ENCODE peak calls at places on chromosomes 4 and X, in six cellular contexts. Q, C, J, W, F and A are unnamed samples.
A peak's percentile ranks its signal among the peaks of the same experiment; 100 is the strongest.

GRCh38 chrX:63283331-63283730 is 67.8 kb downstream of the SPIN4 start:
- DNase-seq in W (no peak), J (no peak), C (no peak), F (no peak), Q (no peak), A (no peak)

GRCh38 chr4:10173039-10173753 is 56.6 kb upstream of the WDR1 start:
- DNase-seq in F (no peak), W (no peak), Q (no peak), C (no peak), J (no peak), A (no peak)

GRCh38 chr4:70538869-70539268 is 20.5 kb downstream of the AMTN start:
- DNase-seq in C (no peak), J (no peak), Q (no peak), F (no peak), W (no peak), A (no peak)

GRCh38 chr4:2570551-2571222 is 34.2 kb downstream of the FAM193A start:
- DNase-seq in C (no peak), W (no peak), F (peak; percentile 22), J (no peak), Q (no peak), A (no peak)

GRCh38 chrX:6446588-6446987 is 88.3 kb downstream of the VCX3A start:
- DNase-seq in C (no peak), F (no peak), Q (no peak), W (no peak), J (no peak), A (no peak)

GRCh38 chrX:78957049-78957767 is 12.0 kb downstream of the P2RY10 start:
- DNase-seq in J (no peak), W (no peak), C (no peak), Q (no peak), F (no peak), A (no peak)

GRCh38 chr4:62051332-62051731 is 851.2 kb downstream of the ADGRL3 start:
- DNase-seq in C (no peak), Q (no peak), J (no peak), W (no peak), F (no peak), A (no peak)

GRCh38 chr4:175277816-175278215 is 359.7 kb downstream of the ADAM29 start:
- DNase-seq in F (no peak), Q (no peak), C (no peak), J (peak; percentile 42), W (no peak), A (no peak)

GRCh38 chr4:74546020-74546419 is 101.1 kb downstream of the AREG start:
- DNase-seq in J (no peak), F (no peak), Q (no peak), W (no peak), C (no peak), A (no peak)

GRCh38 chr4:168978001-168978700 is 31.9 kb downstream of the CBR4 start:
- DNase-seq in W (no peak), Q (no peak), F (no peak), C (no peak), J (no peak), A (no peak)

GRCh38 chr4:8745828-8746225 is 125.8 kb downstream of the HMX1 start:
- DNase-seq in F (no peak), C (no peak), Q (no peak), W (no peak), J (no peak), A (no peak)

GRCh38 chr4:13427599-13428325 is 56.4 kb downstream of the RAB28 start:
- DNase-seq in Q (no peak), F (no peak), C (no peak), J (no peak), W (no peak), A (no peak)